ENCODE peak calls at places on chromosomes 7 and 10, in seven cellular contexts. J is IMR-90, E is upper lobe of left lung, L is ovary, P is A549, Z is GM12892, C is esophagus squamous epithelium. F is an unnamed sample.

GRCh38 chr10:59812541-59813122 is 59.4 kb upstream of the MRLN start:
- DNase-seq in C (no peak), E (no peak), P (no peak), Z (no peak), L (no peak), J (no peak), F (no peak)

GRCh38 chr7:77269360-77270075 is 69.9 kb upstream of the FGL2 start:
- DNase-seq in J (peak), C (no peak), L (no peak), Z (peak), P (no peak), E (no peak), F (peak)

GRCh38 chr10:18079665-18080295 is 60.4 kb upstream of the CACNB2 start:
- DNase-seq in C (no peak), L (no peak), Z (no peak), J (peak), E (no peak), P (no peak), F (no peak)

GRCh38 chr7:157140118-157140905 is 1.6 kb downstream of the UBE3C start:
- DNase-seq in J (no peak), Z (no peak), L (no peak), P (no peak), E (peak), C (no peak), F (peak)

GRCh38 chr7:3427957-3428356 is 126.9 kb downstream of the SDK1 start:
- DNase-seq in C (no peak), L (no peak), Z (no peak), P (peak), J (no peak), E (no peak), F (peak)

GRCh38 chr7:101362334-101363195 is at the start of gene COL26A1:
- DNase-seq in C (no peak), E (peak), Z (no peak), J (no peak), L (no peak), P (peak), F (no peak)

GRCh38 chr7:55963584-55964168 is 709 bp upstream of the NIPSNAP2 start:
- DNase-seq in E (no peak), J (no peak), L (no peak), C (no peak), Z (no peak), P (no peak), F (no peak)

GRCh38 chr10:7412482-7413251 is 1.8 kb upstream of the SFMBT2 start:
- DNase-seq in P (peak), Z (no peak), J (no peak), C (no peak), E (peak), L (no peak), F (no peak)

GRCh38 chr7:80622531-80622930 is 15.9 kb upstream of the CD36 start:
- DNase-seq in L (no peak), J (peak), Z (no peak), E (no peak), P (no peak), C (no peak), F (no peak)

GRCh38 chr10:60594476-60595051 is 183.7 kb upstream of the CDK1 start:
- DNase-seq in Z (no peak), J (peak), E (no peak), C (no peak), L (no peak), P (peak), F (no peak)

GRCh38 chr7:66055321-66055956 is 20.2 kb upstream of the ASL start:
- DNase-seq in L (no peak), E (no peak), J (peak), Z (no peak), P (no peak), C (no peak), F (no peak)

GRCh38 chr10:4615042-4615441 is 211.0 kb upstream of the AKR1E2 start:
- DNase-seq in Z (no peak), L (no peak), P (no peak), C (no peak), J (no peak), E (no peak), F (no peak)

GRCh38 chr7:117837841-117838240 is 35.4 kb downstream of the CTTNBP2 start:
- DNase-seq in L (no peak), J (no peak), P (no peak), Z (no peak), E (no peak), C (no peak), F (no peak)

GRCh38 chr10:100654835-100655759 is 90.3 kb upstream of the PAX2 start:
- DNase-seq in C (no peak), L (no peak), J (no peak), E (peak), Z (no peak), P (no peak), F (peak)

GRCh38 chr7:155252388-155252957 is 45.2 kb upstream of the INSIG1 start:
- DNase-seq in E (no peak), J (peak), P (no peak), Z (no peak), L (no peak), C (no peak), F (no peak)

DNA sequence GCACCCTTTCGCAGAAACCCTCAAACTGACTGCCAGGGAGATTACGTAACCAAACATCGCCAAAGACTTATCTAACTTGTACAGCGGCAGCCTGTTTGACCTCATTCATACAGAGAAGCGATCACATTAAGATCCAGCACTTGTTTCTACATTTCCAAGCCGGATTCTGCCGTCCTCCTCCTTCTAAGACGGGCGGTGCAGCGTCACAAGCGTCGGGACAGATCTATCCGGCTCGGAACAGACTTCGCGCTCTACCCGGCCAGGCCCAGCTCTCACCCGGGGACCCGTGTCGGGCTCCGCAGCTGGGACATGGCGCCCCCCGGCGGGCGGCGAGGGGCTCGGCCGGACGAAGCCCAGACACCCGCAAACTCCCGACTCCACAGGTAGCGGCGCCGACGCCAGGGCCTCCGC is 373 bp downstream of the H2AZ2 start:
- DNase-seq in L (peak), P (peak), Z (peak), J (peak), E (peak), C (peak), F (peak)
- TF ChIP-seq POLR2A in L (no peak), P (no peak), Z (no peak), J (no peak), E (no peak), C (no peak), F (no peak)

GRCh38 chr7:6271091-6271658 is 1.2 kb downstream of the CYTH3 start:
- DNase-seq in C (no peak), E (no peak), P (peak), Z (no peak), L (peak), J (peak), F (peak)
- TF ChIP-seq POLR2A in C (no peak), E (no peak), P (no peak), Z (no peak), L (no peak), J (no peak), F (no peak)

DNA sequence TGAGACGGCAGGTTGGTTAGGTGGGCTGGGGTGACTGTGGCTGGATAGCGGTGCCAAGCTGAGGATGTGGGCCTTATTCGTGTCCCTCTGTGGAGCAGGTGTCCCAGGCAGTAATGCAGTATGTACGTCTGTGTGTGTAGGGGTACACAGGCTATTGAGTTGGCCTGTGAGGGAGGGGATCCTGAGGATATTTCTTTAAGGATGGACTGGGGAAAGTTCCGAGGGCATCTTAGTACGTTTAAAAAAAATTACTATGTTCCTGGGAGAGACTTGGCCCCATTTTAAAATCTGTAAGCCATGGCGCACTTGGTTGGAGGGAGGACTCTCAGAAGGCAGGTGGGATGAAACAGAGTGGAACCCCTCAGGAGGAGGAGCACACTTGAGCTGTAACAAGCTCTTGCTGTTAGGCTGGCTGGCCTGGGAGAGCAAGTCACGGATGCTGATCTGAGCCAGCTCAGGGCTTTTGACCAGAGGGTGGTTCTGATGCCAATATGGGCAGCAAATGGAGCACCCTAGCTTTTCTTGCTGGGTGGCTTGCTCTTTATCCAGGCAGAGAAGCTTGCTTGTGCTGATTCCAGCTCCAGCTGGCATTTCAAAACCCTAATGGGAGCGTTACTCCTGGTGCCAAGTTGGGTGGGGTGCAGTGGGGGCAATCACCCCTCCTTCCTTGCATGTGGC is 765 bp downstream of the WBP1L start:
- DNase-seq in E (no peak), J (peak), L (no peak), C (no peak), P (no peak), Z (no peak), F (no peak)
- TF ChIP-seq POLR2A in E (no peak), J (no peak), L (no peak), C (no peak), P (no peak), Z (peak), F (no peak)

GRCh38 chr7:38335490-38336135 is 62.2 kb upstream of the TARP start:
- DNase-seq in Z (peak), E (peak), L (peak), C (peak), J (peak), P (peak), F (peak)
- TF ChIP-seq POLR2A in Z (no peak), E (no peak), L (no peak), C (no peak), J (no peak), P (no peak), F (no peak)

DNA sequence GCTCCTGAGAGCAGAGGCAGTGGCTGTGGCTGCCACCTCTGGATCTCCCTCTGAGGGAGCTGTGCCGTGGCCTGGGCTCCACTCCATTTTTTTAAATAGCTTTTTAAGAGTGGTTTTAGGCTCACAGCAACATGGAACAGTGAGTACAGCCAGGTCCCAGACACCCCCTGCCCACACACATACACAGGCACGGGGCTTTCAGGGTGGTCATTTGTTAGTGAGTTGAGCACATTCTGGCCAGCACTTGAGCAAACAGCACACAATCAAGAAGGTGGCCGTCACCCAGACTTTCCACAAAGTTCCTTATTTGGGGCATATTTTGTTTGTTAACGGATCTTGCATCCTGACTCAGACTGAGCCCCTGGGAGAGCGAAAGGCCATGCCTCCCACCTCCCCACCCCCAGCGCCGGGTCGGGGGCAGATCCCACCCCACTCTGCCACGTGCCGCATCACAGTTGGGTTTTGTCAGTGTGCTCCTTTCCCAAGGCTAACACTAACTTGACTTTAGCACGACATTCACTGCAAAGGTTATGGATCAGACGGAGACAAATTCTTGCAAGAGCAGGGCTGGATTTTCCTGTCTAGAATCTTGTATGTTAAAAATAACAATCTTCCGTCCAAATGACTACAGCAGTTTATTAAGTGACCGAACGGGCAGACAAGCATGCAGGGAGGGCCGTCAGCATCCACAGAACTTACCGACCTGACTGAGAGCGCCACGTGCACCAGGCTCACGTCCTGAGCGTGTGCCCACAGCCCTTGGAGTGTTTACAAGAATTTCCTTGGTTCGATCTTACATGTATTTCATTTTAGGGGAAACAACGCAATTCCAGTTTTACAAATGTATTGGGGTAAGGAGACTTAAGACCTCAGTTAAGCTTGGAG is 156.5 kb upstream of the NPS start:
- DNase-seq in C (no peak), P (no peak), Z (no peak), L (peak), J (no peak), E (peak), F (no peak)
- TF ChIP-seq POLR2A in C (no peak), P (no peak), Z (no peak), L (no peak), J (no peak), E (no peak), F (no peak)

GRCh38 chr7:32892521-32893224 is 1.1 kb upstream of the KBTBD2 start:
- DNase-seq in E (peak), C (no peak), Z (no peak), L (peak), P (peak), J (peak), F (peak)
- TF ChIP-seq POLR2A in E (no peak), C (no peak), Z (peak), L (no peak), P (no peak), J (no peak), F (peak)

GRCh38 chr7:41463770-41464470 is 239.0 kb downstream of the INHBA start:
- DNase-seq in Z (no peak), J (peak), E (no peak), C (no peak), P (no peak), L (no peak), F (no peak)

GRCh38 chr7:41457832-41458437 is 245.0 kb downstream of the INHBA start:
- DNase-seq in P (no peak), J (no peak), E (no peak), C (no peak), L (no peak), Z (no peak), F (no peak)

GRCh38 chr7:41465571-41465970 is 237.3 kb downstream of the INHBA start:
- DNase-seq in P (no peak), L (no peak), E (no peak), J (no peak), Z (no peak), C (no peak), F (no peak)

GRCh38 chr7:41459183-41459582 is 243.7 kb downstream of the INHBA start:
- DNase-seq in Z (no peak), P (no peak), L (no peak), C (no peak), E (no peak), J (no peak), F (peak)

DNA sequence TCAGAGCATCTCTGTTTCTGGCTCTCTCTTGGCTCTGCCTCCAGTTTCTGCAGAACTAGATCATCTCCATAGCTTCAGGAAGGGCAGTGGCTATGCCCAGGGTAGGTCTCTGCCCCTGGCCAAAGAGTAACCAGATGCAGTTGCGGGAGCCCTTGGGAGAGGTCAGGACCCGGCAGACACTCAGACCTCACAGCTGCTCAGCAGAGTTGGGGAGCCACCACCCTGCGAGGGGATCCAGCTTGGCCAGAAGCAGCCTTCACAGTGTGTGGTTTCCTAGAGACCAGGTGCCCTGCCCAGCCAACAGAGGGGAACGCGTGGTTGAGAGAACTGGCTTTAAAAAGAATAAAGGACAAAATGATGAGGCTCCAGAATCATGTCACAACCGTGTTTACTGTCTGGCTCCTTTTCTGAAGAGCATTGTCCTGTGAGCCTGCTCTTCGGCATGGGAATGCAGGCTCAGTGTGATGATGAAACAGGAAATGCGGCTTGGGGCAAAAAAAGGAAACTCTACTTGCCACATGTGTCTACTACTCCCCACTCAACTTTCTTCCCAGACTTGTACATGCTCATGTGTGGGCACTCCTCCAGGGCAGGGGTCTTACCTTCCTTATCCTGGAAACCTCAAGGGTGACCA is 243.2 kb downstream of the INHBA start:
- DNase-seq in P (no peak), Z (no peak), L (no peak), C (no peak), J (no peak), E (no peak), F (peak)
- TF ChIP-seq POLR2A in P (no peak), Z (no peak), L (no peak), C (no peak), J (no peak), E (no peak), F (no peak)

GRCh38 chr7:53756946-53757345 is 721.5 kb downstream of the POM121L12 start:
- DNase-seq in J (no peak), C (no peak), P (no peak), E (no peak), Z (no peak), L (no peak), F (no peak)
- TF ChIP-seq POLR2A in J (no peak), C (no peak), P (no peak), E (no peak), Z (no peak), L (no peak), F (no peak)

DNA sequence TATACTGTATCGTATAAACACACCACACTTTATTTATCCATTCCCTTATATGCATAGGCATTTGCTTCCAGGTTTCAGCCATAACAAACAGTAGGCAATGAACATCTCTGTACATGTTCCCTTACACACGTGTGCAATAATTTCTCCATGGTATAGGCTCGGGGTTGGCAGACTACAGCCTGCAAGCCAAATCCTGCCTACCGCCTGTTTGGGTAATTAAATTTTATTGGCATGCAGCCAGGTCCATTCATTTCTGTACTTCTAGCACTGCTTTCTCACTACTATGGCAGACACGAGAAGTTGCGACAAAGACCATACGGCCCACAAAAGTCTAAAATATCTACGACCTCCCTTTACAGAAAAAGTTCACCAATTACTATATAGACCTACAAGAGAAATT is 100.7 kb downstream of the FGFR2 start:
- DNase-seq in E (no peak), Z (no peak), C (no peak), L (no peak), J (no peak), P (no peak), F (no peak)
- TF ChIP-seq POLR2A in E (no peak), Z (no peak), C (no peak), L (no peak), J (no peak), P (no peak), F (no peak)

GRCh38 chr7:2248984-2249694 is 7.1 kb downstream of the NUDT1 start:
- DNase-seq in P (peak), C (no peak), J (peak), Z (no peak), E (no peak), L (peak), F (peak)
- TF ChIP-seq POLR2A in P (no peak), C (no peak), J (peak), Z (no peak), E (no peak), L (no peak), F (no peak)